ENCODE peak calls at places on chromosomes 16 and 17, in ten cellular contexts. M, R, G, Z, X, B, W, V, O and N are unnamed samples.

GRCh38 chr16:14150796-14151195 is 79.7 kb downstream of the MRTFB start:
- DNase-seq in Z (no peak), B (no peak), V (no peak), W (no peak), R (no peak), X (no peak), O (no peak), G (no peak), M (no peak), N (no peak)

GRCh38 chr16:66326995-66327513 is 39.4 kb upstream of the CDH5 start:
- DNase-seq in M (no peak), V (no peak), O (no peak), G (no peak), R (no peak), B (no peak), X (no peak), W (peak; percentile 51), Z (no peak), N (no peak)

GRCh38 chr17:2184993-2185931 is 118.3 kb downstream of the SMG6 start:
- DNase-seq in M (no peak), R (no peak), X (no peak), O (no peak), B (no peak), V (no peak), Z (no peak), G (no peak), W (no peak), N (no peak)

GRCh38 chr17:57477483-57478357 is 221.4 kb downstream of the MSI2 start:
- DNase-seq in X (no peak), G (no peak), O (no peak), V (no peak), M (no peak), Z (no peak), W (no peak), B (no peak), R (no peak), N (no peak)

GRCh38 chr16:81509404-81509803 is 64.8 kb downstream of the CMIP start:
- DNase-seq in V (no peak), W (no peak), M (no peak), B (no peak), R (no peak), G (no peak), Z (no peak), O (no peak), X (no peak), N (no peak)

GRCh38 chr16:81480856-81481821 is 36.5 kb downstream of the CMIP start:
- DNase-seq in W (no peak), Z (peak; percentile 38), X (peak; percentile 22), B (no peak), G (no peak), M (no peak), R (no peak), O (peak; percentile 81), V (no peak), N (no peak)

GRCh38 chr16:50244504-50245416 is 21.6 kb upstream of the ADCY7 start:
- DNase-seq in M (no peak), O (no peak), R (no peak), Z (no peak), B (no peak), G (no peak), X (no peak), W (no peak), V (no peak), N (no peak)

GRCh38 chr16:80274576-80275191 is 266.1 kb upstream of the DYNLRB2 start:
- DNase-seq in Z (no peak), W (no peak), R (no peak), X (peak; percentile 81), V (no peak), M (no peak), O (no peak), B (no peak), G (no peak), N (no peak)

GRCh38 chr17:57746221-57746620 is 1.1 kb upstream of the CCDC182 start:
- DNase-seq in B (no peak), R (no peak), V (no peak), O (no peak), X (no peak), M (no peak), G (no peak), W (no peak), Z (no peak), N (no peak)

GRCh38 chr17:4272213-4272975 is 8.6 kb upstream of the ANKFY1 start:
- DNase-seq in V (no peak), W (no peak), M (no peak), O (no peak), G (no peak), Z (no peak), B (no peak), R (no peak), X (no peak), N (no peak)

GRCh38 chr17:79933863-79934652 is 94.8 kb upstream of the CBX4 start:
- DNase-seq in O (no peak), R (no peak), W (no peak), G (no peak), Z (no peak), X (peak; percentile 26), M (no peak), V (no peak), B (no peak), N (no peak)

GRCh38 chr16:22763655-22764054 is 50.3 kb upstream of the HS3ST2 start:
- DNase-seq in O (peak; percentile 72), W (no peak), Z (no peak), R (no peak), X (no peak), G (no peak), V (no peak), B (no peak), M (peak; percentile 22), N (no peak)

GRCh38 chr17:75625813-75626486 is 7.3 kb upstream of the SMIM5 start:
- DNase-seq in V (no peak), R (no peak), B (no peak), M (no peak), O (no peak), G (no peak), X (peak; percentile 4), W (peak; percentile 29), Z (no peak), N (no peak)

GRCh38 chr17:77555741-77556291 is 402.7 kb upstream of the TNRC6C start:
- DNase-seq in X (no peak), M (no peak), V (no peak), W (peak; percentile 57), O (peak; percentile 71), G (no peak), R (no peak), B (no peak), Z (no peak), N (no peak)

GRCh38 chr17:15977894-15978293 is 21.6 kb downstream of the ZSWIM7 start:
- DNase-seq in W (no peak), Z (no peak), X (no peak), G (no peak), O (no peak), V (no peak), M (no peak), B (no peak), R (no peak), N (no peak)
- H3K27ac ChIP-seq in W (no peak overlapping the region), Z (no peak overlapping the region), X (no peak overlapping the region), G (no peak overlapping the region), O (no peak overlapping the region), V (no peak overlapping the region), M (no peak overlapping the region), B (no peak overlapping the region), R (no peak overlapping the region), N (no peak overlapping the region)

DNA sequence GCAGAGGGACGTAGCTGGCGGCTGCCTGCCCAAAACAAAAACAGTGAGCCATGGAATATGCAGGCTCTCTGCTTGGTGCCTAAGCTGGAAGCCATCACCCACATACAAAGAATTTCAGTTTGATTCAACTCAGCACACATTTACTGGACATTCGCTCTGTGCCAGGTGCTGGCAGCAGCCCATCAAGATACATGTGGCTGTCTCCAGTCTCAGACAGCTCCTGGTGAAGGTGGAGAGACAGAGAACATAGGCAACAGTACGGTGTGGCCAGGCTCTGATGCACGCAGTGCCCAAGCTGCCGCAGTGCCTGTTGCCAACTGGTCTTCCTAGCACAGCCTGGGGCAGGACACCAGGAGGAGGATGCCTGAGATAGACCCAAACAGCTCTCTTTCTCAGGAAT is 88.5 kb downstream of the AIPL1 start:
- DNase-seq in R (no peak), Z (no peak), X (no peak), G (no peak), O (no peak), W (no peak), B (no peak), M (peak; percentile 31), V (no peak), N (no peak)
- H3K27me3 ChIP-seq in R (no peaks in the 10 kb centered on the region), Z (peaks cover 40% of the 10 kb centered on the region), X (no peaks in the 10 kb centered on the region), G (peaks cover 40% of the 10 kb centered on the region), O (no peaks in the 10 kb centered on the region), W (no peaks in the 10 kb centered on the region), B (no peaks in the 10 kb centered on the region), M (no peaks in the 10 kb centered on the region), V (no peaks in the 10 kb centered on the region), N (peaks cover 6% of the 10 kb centered on the region)

GRCh38 chr17:8965394-8966168 is at the start of gene PIK3R5:
- DNase-seq in Z (no peak), V (peak; percentile 80), O (no peak), M (no peak), X (no peak), B (no peak), W (peak; percentile 61), G (peak; percentile 50), R (peak; percentile 78), N (peak; percentile 75)
- H3K27ac ChIP-seq in Z (peak within 1 kb of the TSS; percentile 74), V (peak within 1 kb of the TSS; percentile 79), O (peak within 1 kb of the TSS; percentile 53), M (peak within 1 kb of the TSS; percentile 33), X (no peak within 1 kb of the TSS), B (no peak within 1 kb of the TSS), W (peak within 1 kb of the TSS; percentile 32), G (peak within 1 kb of the TSS; percentile 67), R (peak within 1 kb of the TSS; percentile 84), N (no peak within 1 kb of the TSS)

GRCh38 chr17:46811978-46812583 is 6.4 kb downstream of the WNT3 start:
- DNase-seq in R (no peak), B (no peak), W (no peak), X (peak; percentile 55), O (no peak), Z (no peak), V (no peak), M (no peak), G (no peak), N (no peak)

GRCh38 chr17:46815474-46816353 is 2.8 kb downstream of the WNT3 start:
- DNase-seq in X (no peak), G (no peak), V (no peak), W (no peak), Z (no peak), R (no peak), O (no peak), B (no peak), M (no peak), N (no peak)

GRCh38 chr17:46812624-46813318 is 5.7 kb downstream of the WNT3 start:
- DNase-seq in W (no peak), Z (no peak), G (no peak), B (no peak), V (no peak), O (no peak), R (no peak), M (no peak), X (no peak), N (no peak)

GRCh38 chr17:46813920-46814319 is 4.6 kb downstream of the WNT3 start:
- DNase-seq in G (no peak), V (no peak), W (no peak), M (no peak), B (no peak), O (no peak), Z (no peak), R (no peak), X (no peak), N (no peak)

DNA sequence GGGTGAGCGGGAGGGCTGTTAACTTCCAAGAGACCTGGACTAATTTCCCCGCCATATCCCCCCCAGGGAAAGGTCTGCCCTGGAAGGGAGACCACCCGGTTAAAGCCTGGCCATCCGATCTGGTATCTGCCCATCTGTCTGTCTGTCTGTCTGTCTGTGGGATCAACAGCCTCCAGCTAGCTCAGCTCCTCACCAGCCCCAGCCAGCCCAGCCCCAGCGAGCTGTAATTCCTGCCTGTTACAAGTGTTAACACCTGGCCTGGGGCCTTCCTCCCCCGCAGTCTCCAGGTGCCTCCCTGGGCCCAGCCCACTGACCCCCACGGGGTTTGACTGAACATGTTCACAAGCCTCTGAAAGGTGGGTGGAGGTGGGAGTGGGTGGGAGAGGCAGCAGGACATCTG is 4.0 kb downstream of the WNT3 start:
- DNase-seq in V (no peak), G (no peak), M (no peak), Z (no peak), O (no peak), X (no peak), B (no peak), R (no peak), W (no peak), N (no peak)
- H3K27me3 ChIP-seq in V (peaks cover 42% of the 10 kb centered on the region), G (peaks cover 88% of the 10 kb centered on the region), M (peaks cover 10% of the 10 kb centered on the region), Z (peaks cover 76% of the 10 kb centered on the region), O (peaks cover 35% of the 10 kb centered on the region), X (peaks cover 59% of the 10 kb centered on the region), B (peaks cover 72% of the 10 kb centered on the region), R (peaks cover 47% of the 10 kb centered on the region), W (no peaks in the 10 kb centered on the region), N (peaks cover 21% of the 10 kb centered on the region)